ENCODE peak calls at places on chromosomes 2 and 18, in six cellular contexts. K, G, C, A, U and Q are unnamed samples. For H3K9me3, the result is how much of the 10 kb centered on the place peaks cover.

GRCh38 chr2:120820263-120820884 is 84.7 kb downstream of the GLI2 start:
- DNase-seq in K (no peak), G (no peak), C (peak), A (no peak), U (no peak), Q (no peak)

GRCh38 chr2:86417961-86418360 is 23.2 kb upstream of the KDM3A start:
- DNase-seq in K (no peak), G (no peak), C (no peak), A (no peak), U (no peak), Q (no peak)

GRCh38 chr2:54107903-54108615 is 7.4 kb upstream of the ACYP2 start:
- DNase-seq in K (no peak), G (no peak), C (no peak), A (no peak), U (no peak), Q (no peak)

GRCh38 chr2:11248-11941 is 34.9 kb downstream of the FAM110C start:
- DNase-seq in K (peak), G (no peak), C (peak), A (peak), U (peak), Q (peak)

GRCh38 chr18:42617086-42617725 is 498.3 kb downstream of the RIT2 start:
- DNase-seq in K (no peak), G (no peak), C (no peak), A (no peak), U (no peak), Q (no peak)

GRCh38 chr2:96159084-96159830 is 14.0 kb upstream of the DUSP2 start:
- DNase-seq in K (peak), G (no peak), C (peak), A (no peak), U (no peak), Q (no peak)

GRCh38 chr2:230067990-230068657 is 600 bp downstream of the SLC16A14 start:
- DNase-seq in K (peak), G (no peak), C (peak), A (peak), U (peak), Q (peak)

GRCh38 chr2:133025004-133025403 is 355.0 kb upstream of the LYPD1 start:
- DNase-seq in K (no peak), G (no peak), C (no peak), A (no peak), U (no peak), Q (no peak)

GRCh38 chr18:74525741-74526140 is 8.6 kb upstream of the CNDP1 start:
- DNase-seq in K (peak), G (no peak), C (no peak), A (peak), U (peak), Q (peak)

GRCh38 chr2:203876328-203876727 is 8.8 kb downstream of the CTLA4 start:
- DNase-seq in K (no peak), G (no peak), C (no peak), A (no peak), U (no peak), Q (no peak)

GRCh38 chr2:203873921-203874631 is 6.5 kb downstream of the CTLA4 start:
- DNase-seq in K (no peak), G (no peak), C (no peak), A (no peak), U (no peak), Q (no peak)

GRCh38 chr2:203878060-203878459 is 10.5 kb downstream of the CTLA4 start:
- DNase-seq in K (no peak), G (no peak), C (no peak), A (no peak), U (no peak), Q (no peak)

GRCh38 chr2:203873461-203873860 is 5.9 kb downstream of the CTLA4 start:
- DNase-seq in K (no peak), G (no peak), C (no peak), A (no peak), U (no peak), Q (no peak)

GRCh38 chr2:203875471-203875870 is 7.9 kb downstream of the CTLA4 start:
- DNase-seq in K (no peak), G (no peak), C (no peak), A (no peak), U (no peak), Q (no peak)
- TF ChIP-seq CTCF in K (no peak), G (no peak), C (no peak), A (no peak), U (no peak), Q (no peak)

GRCh38 chr2:45373534-45373933 is 237.5 kb downstream of the SRBD1 start:
- DNase-seq in K (no peak), G (no peak), C (no peak), A (no peak), U (no peak), Q (no peak)
- H3K4me3 ChIP-seq in K (no peak), G (no peak), C (no peak), A (no peak), U (no peak), Q (no peak)

GRCh38 chr2:115165529-115166109 is 723.2 kb downstream of the DPP10 start:
- DNase-seq in K (no peak), G (no peak), C (no peak), A (no peak), U (peak), Q (no peak)

GRCh38 chr2:115163572-115163971 is 721.1 kb downstream of the DPP10 start:
- DNase-seq in K (no peak), G (no peak), C (no peak), A (no peak), U (no peak), Q (no peak)

GRCh38 chr2:115171751-115172150 is 729.3 kb downstream of the DPP10 start:
- DNase-seq in K (no peak), G (no peak), C (no peak), A (no peak), U (no peak), Q (no peak)

GRCh38 chr2:115169814-115170213 is 727.4 kb downstream of the DPP10 start:
- DNase-seq in K (no peak), G (no peak), C (no peak), A (no peak), U (no peak), Q (no peak)

GRCh38 chr2:115168457-115168856 is 726.0 kb downstream of the DPP10 start:
- DNase-seq in K (no peak), G (no peak), C (no peak), A (no peak), U (no peak), Q (no peak)
- H3K9me3 ChIP-seq in K (under half), G (under half), C (under half), A (under half), U (under half), Q (under half)

DNA sequence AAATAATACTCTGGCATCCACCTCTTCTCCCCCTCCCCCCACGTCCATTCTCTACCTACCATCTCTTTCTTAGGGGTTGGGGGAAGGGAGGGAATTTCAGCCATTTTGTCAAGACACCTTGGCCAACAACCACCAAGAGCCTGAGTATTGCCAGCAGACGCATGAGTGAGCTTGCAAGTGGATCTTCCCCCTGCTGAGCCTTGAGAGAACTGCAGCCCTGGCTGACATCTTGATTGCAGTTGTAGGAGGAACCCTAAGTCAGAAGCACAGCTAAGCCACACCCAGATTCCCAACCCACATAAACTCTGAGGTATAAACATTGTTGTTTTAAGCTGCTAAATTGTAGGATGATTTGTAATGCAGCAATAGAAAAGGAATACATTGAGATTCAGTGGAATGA is 165.6 kb downstream of the TMEFF2 start:
- DNase-seq in K (no peak), G (no peak), C (no peak), A (no peak), U (no peak), Q (no peak)
- TF ChIP-seq CTCF in K (no peak), G (no peak), C (no peak), A (no peak), U (no peak), Q (no peak)

DNA sequence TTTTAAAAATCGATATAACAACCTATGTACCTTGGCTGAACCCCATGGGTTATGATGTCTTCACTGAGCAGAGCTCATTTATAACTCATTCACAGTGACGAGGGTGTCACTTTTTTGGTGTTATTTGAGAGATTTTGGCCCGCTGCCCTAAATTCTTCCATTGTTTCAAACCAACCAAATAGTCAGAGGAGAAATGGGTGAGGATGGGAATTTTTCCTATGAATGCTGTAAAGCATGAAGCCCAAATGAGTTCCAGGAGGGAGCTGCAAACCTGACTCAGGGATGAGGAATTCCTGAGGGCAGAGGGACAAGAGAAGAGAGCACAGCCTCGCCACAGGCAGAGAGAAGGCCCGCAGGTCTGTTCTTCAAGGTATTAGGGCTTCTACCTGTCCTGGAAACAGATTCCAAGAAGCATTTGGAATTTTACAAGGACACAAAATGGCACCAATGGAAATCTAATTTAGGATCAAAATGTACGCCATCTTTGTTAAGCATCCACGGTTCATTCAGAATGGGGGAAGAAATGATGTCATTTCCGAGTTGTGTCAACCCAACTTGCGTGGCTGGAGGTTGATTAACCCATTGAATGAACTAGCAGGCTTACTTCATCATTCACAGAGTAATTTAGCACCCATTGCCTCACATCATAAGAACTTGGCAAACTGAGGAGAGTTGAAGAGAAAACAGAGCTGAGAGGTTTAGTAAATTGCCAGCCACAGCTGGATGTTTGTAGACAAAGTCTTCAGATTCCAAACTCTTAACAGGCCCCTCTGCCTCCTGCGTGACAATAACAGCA is 133.5 kb downstream of the LAMA3 start:
- DNase-seq in K (no peak), G (no peak), C (no peak), A (no peak), U (no peak), Q (no peak)
- H3K4me3 ChIP-seq in K (no peak), G (no peak), C (no peak), A (no peak), U (no peak), Q (no peak)

DNA sequence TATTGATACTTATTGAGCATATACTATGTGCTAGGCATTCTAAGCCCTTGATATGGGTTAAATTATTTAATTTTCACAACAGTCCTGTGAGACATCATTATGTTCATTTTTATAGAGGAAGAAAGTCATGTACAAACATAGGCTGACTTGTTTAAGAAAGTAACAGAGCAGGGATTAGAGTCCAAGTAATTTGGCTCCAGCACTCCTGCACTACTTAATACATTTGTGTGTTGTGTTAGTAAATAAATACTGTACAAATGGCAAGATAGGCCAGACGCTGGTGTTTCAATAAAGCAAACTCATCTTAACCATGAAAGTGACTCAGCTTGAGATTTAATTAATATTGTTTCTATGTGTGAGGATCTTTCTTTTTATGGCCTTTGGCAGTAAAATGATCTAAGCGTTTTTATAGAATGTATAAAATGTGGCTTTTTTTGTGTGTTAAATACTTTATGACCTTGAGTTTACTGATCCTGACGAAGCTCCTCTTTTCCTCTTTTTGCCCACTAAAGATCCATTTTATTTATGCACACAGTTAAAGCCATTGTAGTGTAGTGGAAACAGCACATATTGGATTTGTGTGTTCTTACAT is 21.3 kb downstream of the NBEAL1 start:
- DNase-seq in K (no peak), G (no peak), C (no peak), A (no peak), U (no peak), Q (no peak)
- H3K9me3 ChIP-seq in K (under half), G (under half), C (under half), A (under half), U (under half), Q (under half)